ENCODE peak calls at places on chromosomes 2 and 18, in six cellular contexts. Z is AG08396, K is T-cell, H is amygdala, F is ELF-1, U is NCI-H510A. G is an unnamed sample.

GRCh38 chr2:110816404-110817365 is 84.3 kb downstream of the ACOXL start:
- DNase-seq in Z (no peak), K (no peak), H (no peak), F (no peak), U (no peak), G (no peak)

GRCh38 chr2:177758591-177759371 is 313.8 kb downstream of the PDE11A start:
- DNase-seq in Z (peak; percentile 8), K (no peak), H (peak; percentile 64), F (peak; percentile 75), U (no peak), G (no peak)

GRCh38 chr2:152513029-152513428 is 178.1 kb downstream of the FMNL2 start:
- DNase-seq in Z (no peak), K (no peak), H (no peak), F (no peak), U (no peak), G (no peak)

GRCh38 chr2:25215948-25216679 is 47.7 kb upstream of the POMC start:
- DNase-seq in Z (peak; percentile 46), K (peak; percentile 82), H (peak; percentile 49), F (peak; percentile 88), U (peak; percentile 64), G (no peak)

GRCh38 chr2:169479257-169480078 is at the start of gene BBS5:
- DNase-seq in Z (peak; percentile 87), K (peak; percentile 70), H (peak; percentile 90), F (peak; percentile 77), U (peak; percentile 58), G (peak; percentile 20)

GRCh38 chr2:233026211-233026813 is 6.2 kb upstream of the NEU2 start:
- DNase-seq in Z (peak; percentile 31), K (no peak), H (no peak), F (peak; percentile 30), U (no peak), G (peak; percentile 97)

GRCh38 chr2:215388002-215388728 is 47.7 kb downstream of the FN1 start:
- DNase-seq in Z (no peak), K (no peak), H (no peak), F (no peak), U (no peak), G (no peak)

GRCh38 chr2:227450921-227451654 is 20.9 kb upstream of the AGFG1 start:
- DNase-seq in Z (no peak), K (no peak), H (no peak), F (no peak), U (no peak), G (no peak)

GRCh38 chr2:192025607-192026006 is 169.1 kb downstream of the TMEFF2 start:
- DNase-seq in Z (no peak), K (no peak), H (no peak), F (no peak), U (no peak), G (no peak)

GRCh38 chr18:63237486-63237885 is 82.1 kb downstream of the BCL2 start:
- DNase-seq in Z (no peak), K (no peak), H (no peak), F (peak; percentile 2), U (no peak), G (peak; percentile 2)

GRCh38 chr2:122737429-122738077 is 982.1 kb downstream of the TSN start:
- DNase-seq in Z (no peak), K (no peak), H (no peak), F (no peak), U (no peak), G (no peak)

GRCh38 chr18:22765889-22766288 is 167.2 kb upstream of the RBBP8 start:
- DNase-seq in Z (no peak), K (no peak), H (no peak), F (no peak), U (no peak), G (no peak)

GRCh38 chr18:62716679-62717058 is 1.3 kb downstream of the PHLPP1 start:
- DNase-seq in Z (peak; percentile 19), K (peak; percentile 35), H (peak; percentile 47), F (peak; percentile 74), U (no peak), G (peak; percentile 37)

GRCh38 chr2:239047420-239047819 is 199.5 kb downstream of the TWIST2 start:
- DNase-seq in Z (no peak), K (no peak), H (no peak), F (no peak), U (no peak), G (no peak)

GRCh38 chr2:240888890-240889573 is 6.9 kb downstream of the MAB21L4 start:
- DNase-seq in Z (no peak), K (no peak), H (no peak), F (no peak), U (no peak), G (no peak)

GRCh38 chr2:127651987-127652550 is 6.1 kb downstream of the GPR17 start:
- DNase-seq in Z (no peak), K (no peak), H (peak; percentile 83), F (peak; percentile 53), U (no peak), G (no peak)

GRCh38 chr2:75592888-75593287 is 32.1 kb upstream of the EVA1A start:
- DNase-seq in Z (no peak), K (no peak), H (no peak), F (no peak), U (no peak), G (peak; percentile 58)

GRCh38 chr2:150472122-150472899 is 15.2 kb downstream of the RND3 start:
- DNase-seq in Z (no peak), K (no peak), H (no peak), F (no peak), U (no peak), G (peak; percentile 82)

GRCh38 chr2:118122768-118123335 is 34.6 kb downstream of the INSIG2 start:
- DNase-seq in Z (no peak), K (no peak), H (no peak), F (no peak), U (no peak), G (peak; percentile 26)

GRCh38 chr2:207770602-207771404 is 1.1 kb upstream of the FZD5 start:
- DNase-seq in Z (no peak), K (no peak), H (no peak), F (peak; percentile 62), U (no peak), G (no peak)

GRCh38 chr2:128543646-128544045 is 225.0 kb upstream of the HS6ST1 start:
- DNase-seq in Z (no peak), K (no peak), H (no peak), F (peak; percentile 95), U (no peak), G (peak; percentile 49)

GRCh38 chr2:33069894-33070651 is 123.3 kb downstream of the LTBP1 start:
- DNase-seq in Z (peak; percentile 87), K (no peak), H (no peak), F (peak; percentile 30), U (no peak), G (peak; percentile 98)

GRCh38 chr2:59909147-59909546 is 644.3 kb downstream of the BCL11A start:
- DNase-seq in Z (no peak), K (no peak), H (no peak), F (no peak), U (no peak), G (no peak)

GRCh38 chr18:12703714-12704113 is 872 bp downstream of the PSMG2 start:
- DNase-seq in Z (peak; percentile 64), K (no peak), H (no peak), F (no peak), U (no peak), G (no peak)

GRCh38 chr2:46299365-46300263 is 2.4 kb downstream of the EPAS1 start:
- DNase-seq in Z (peak; percentile 71), K (no peak), H (peak; percentile 34), F (peak; percentile 67), U (no peak), G (peak; percentile 70)

GRCh38 chr2:28119631-28120030 is 229.1 kb downstream of the BABAM2 start:
- DNase-seq in Z (no peak), K (no peak), H (no peak), F (no peak), U (no peak), G (no peak)

GRCh38 chr2:142825861-142826260 is 51.6 kb upstream of the KYNU start:
- DNase-seq in Z (no peak), K (no peak), H (peak; percentile 25), F (peak; percentile 11), U (no peak), G (no peak)

GRCh38 chr2:143579456-143579855 is 450.2 kb downstream of the ARHGAP15 start:
- DNase-seq in Z (no peak), K (no peak), H (no peak), F (no peak), U (no peak), G (no peak)

GRCh38 chr2:28030600-28030999 is 140.1 kb downstream of the BABAM2 start:
- DNase-seq in Z (no peak), K (no peak), H (no peak), F (no peak), U (no peak), G (no peak)

GRCh38 chr2:221096651-221097567 is 475.2 kb downstream of the EPHA4 start:
- DNase-seq in Z (no peak), K (no peak), H (no peak), F (no peak), U (no peak), G (no peak)